ENCODE peak calls at places on chromosomes 3 and 15, in ten cellular contexts. K is A549, F is kidney epithelial cell, O is pancreas, E is left ventricle myocardium inferior, B is Panc1, J is breast epithelium, L is IMR-90, I is psoas muscle, T is transverse colon. U is an unnamed sample.

GRCh38 chr3:35936571-35936970 is 297.2 kb downstream of the ARPP21 start:
- DNase-seq in K (no peak), F (no peak), O (no peak), E (no peak), B (no peak), J (no peak), L (peak; percentile 57), I (no peak), T (no peak), U (no peak)

GRCh38 chr3:82353281-82354171 is 592.1 kb upstream of the GBE1 start:
- DNase-seq in K (no peak), F (no peak), O (no peak), E (no peak), B (no peak), J (no peak), L (no peak), I (no peak), T (no peak), U (no peak)

GRCh38 chr3:43996379-43997301 is 245.0 kb upstream of the TOPAZ1 start:
- DNase-seq in K (peak; percentile 36), F (no peak), O (peak; percentile 35), E (no peak), B (no peak), J (no peak), L (no peak), I (no peak), T (no peak), U (peak; percentile 71)

GRCh38 chr3:179068779-179069530 is 2.7 kb downstream of the ZMAT3 start:
- DNase-seq in K (peak; percentile 30), F (no peak), O (no peak), E (no peak), B (no peak), J (no peak), L (peak; percentile 40), I (no peak), T (peak; percentile 19), U (no peak)

GRCh38 chr3:119148493-119149180 is 2.7 kb downstream of the TEX55 start:
- DNase-seq in K (no peak), F (no peak), O (no peak), E (no peak), B (no peak), J (no peak), L (peak; percentile 79), I (no peak), T (no peak), U (no peak)

GRCh38 chr15:55588070-55588817 is at the start of gene PYGO1:
- DNase-seq in K (peak; percentile 69), F (no peak), O (peak; percentile 62), E (peak; percentile 61), B (no peak), J (no peak), L (peak; percentile 62), I (peak; percentile 83), T (peak; percentile 19), U (peak; percentile 86)

GRCh38 chr3:72888546-72889309 is 882 bp downstream of the GXYLT2 start:
- DNase-seq in K (peak; percentile 43), F (no peak), O (no peak), E (no peak), B (no peak), J (no peak), L (peak; percentile 42), I (no peak), T (peak; percentile 39), U (no peak)

GRCh38 chr15:36810656-36811449 is 231.4 kb downstream of the CDIN1 start:
- DNase-seq in K (no peak), F (no peak), O (no peak), E (no peak), B (peak; percentile 8), J (no peak), L (no peak), I (no peak), T (no peak), U (no peak)

GRCh38 chr15:89161666-89162065 is 59.7 kb downstream of the RLBP1 start:
- DNase-seq in K (no peak), F (no peak), O (no peak), E (no peak), B (no peak), J (no peak), L (no peak), I (no peak), T (no peak), U (no peak)

GRCh38 chr15:52191207-52191606 is at the start of gene GNB5:
- DNase-seq in K (no peak), F (no peak), O (no peak), E (no peak), B (no peak), J (no peak), L (no peak), I (no peak), T (no peak), U (no peak)

GRCh38 chr3:134027631-134028030 is 2.1 kb downstream of the SLCO2A1 start:
- DNase-seq in K (no peak), F (no peak), O (no peak), E (no peak), B (no peak), J (no peak), L (no peak), I (no peak), T (no peak), U (no peak)

GRCh38 chr3:157248590-157249425 is 88.9 kb upstream of the CCNL1 start:
- DNase-seq in K (peak; percentile 10), F (peak; percentile 76), O (peak; percentile 55), E (peak; percentile 22), B (peak; percentile 33), J (no peak), L (peak; percentile 94), I (no peak), T (no peak), U (no peak)

GRCh38 chr15:58987501-58988010 is at the start of gene RNF111:
- DNase-seq in K (peak; percentile 98), F (peak; percentile 95), O (peak; percentile 82), E (peak; percentile 90), B (peak; percentile 87), J (peak; percentile 87), L (peak; percentile 97), I (peak; percentile 90), T (peak; percentile 93), U (peak; percentile 91)
- TF ChIP-seq CTCF in K (no peak), F (no peak), O (no peak), E (no peak), B (no peak), J (peak; percentile 16), L (no peak), I (no peak), T (no peak), U (no peak)

DNA sequence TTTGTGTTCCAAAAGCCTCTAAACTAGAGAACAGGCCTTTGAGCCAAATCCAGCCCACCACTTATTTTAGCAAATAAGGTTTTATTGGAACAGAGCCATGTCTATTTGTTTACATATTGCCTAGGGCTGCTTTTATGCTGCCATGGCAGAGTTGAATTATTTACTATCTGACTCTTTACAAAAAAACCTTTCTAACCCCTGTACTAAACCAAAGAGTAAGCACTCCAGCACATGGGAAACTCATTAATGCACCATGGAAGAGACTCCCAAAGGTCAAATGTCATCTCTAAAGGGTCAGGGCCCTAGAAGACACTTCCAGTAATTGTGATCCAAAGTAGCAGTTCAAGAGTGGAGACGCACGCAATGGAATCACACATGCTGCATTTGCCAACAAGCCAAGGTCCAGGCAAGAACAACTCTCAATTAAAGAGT is 22.3 kb downstream of the OSBPL10 start:
- DNase-seq in K (no peak), F (no peak), O (no peak), E (no peak), B (no peak), J (no peak), L (no peak), I (no peak), T (no peak), U (no peak)
- H3K4me3 ChIP-seq in K (no peak overlapping the region), F (no peak overlapping the region), O (no peak overlapping the region), E (peak overlapping the region; percentile 53), B (no peak overlapping the region), J (no peak overlapping the region), L (no peak overlapping the region), I (no peak overlapping the region), T (no peak overlapping the region), U (no peak overlapping the region)

DNA sequence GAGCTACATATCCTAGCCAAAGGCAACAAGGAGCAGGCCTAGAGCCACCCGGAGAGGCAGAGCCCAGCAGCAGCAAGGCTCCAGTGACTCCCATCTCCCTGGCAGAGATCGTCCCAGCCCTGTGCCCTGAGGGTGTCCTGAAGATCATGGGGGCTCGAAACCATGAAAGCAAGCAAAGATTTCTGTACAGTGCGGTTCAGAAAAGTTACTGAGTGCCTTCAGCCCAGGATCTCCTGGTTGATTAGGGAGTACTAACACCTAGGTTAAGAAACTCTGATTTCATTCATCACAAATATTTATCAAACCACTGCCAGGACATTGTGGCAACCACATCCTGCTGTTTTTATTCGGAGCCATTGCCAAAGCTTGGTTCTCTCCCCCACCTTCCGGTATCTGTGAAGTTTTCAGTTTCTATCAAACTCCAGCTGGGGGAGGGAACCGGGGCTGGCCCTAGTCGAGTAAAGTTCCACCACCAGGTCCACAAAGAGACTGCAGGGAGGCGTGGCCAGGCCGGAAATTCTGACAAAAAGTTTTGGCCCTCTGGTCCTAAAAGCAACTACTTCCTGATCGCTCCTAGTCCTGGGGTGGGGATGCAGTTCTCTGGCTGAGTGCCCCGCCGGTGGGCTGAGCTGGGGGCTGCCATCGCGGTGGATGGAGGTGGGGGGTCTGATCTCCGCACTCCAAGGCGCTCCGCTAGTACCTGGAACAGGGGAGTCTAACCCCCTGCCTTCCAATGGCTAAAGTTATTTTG is 1.2 kb downstream of the RAB43 start:
- DNase-seq in K (peak; percentile 89), F (peak; percentile 69), O (peak; percentile 84), E (peak; percentile 84), B (peak; percentile 28), J (peak; percentile 85), L (peak; percentile 86), I (peak; percentile 89), T (peak; percentile 93), U (peak; percentile 93)
- TF ChIP-seq CTCF in K (no peak), F (peak; percentile 20), O (no peak), E (peak; percentile 53), B (no peak), J (peak; percentile 64), L (peak; percentile 9), I (peak; percentile 35), T (peak; percentile 39), U (peak; percentile 36)

GRCh38 chr15:73922186-73923151 is 3.8 kb upstream of the LOXL1 start:
- DNase-seq in K (no peak), F (no peak), O (no peak), E (peak; percentile 30), B (no peak), J (no peak), L (peak; percentile 70), I (no peak), T (no peak), U (no peak)

GRCh38 chr15:73921257-73921890 is 4.9 kb upstream of the LOXL1 start:
- DNase-seq in K (no peak), F (no peak), O (no peak), E (peak; percentile 81), B (no peak), J (no peak), L (no peak), I (no peak), T (no peak), U (no peak)

GRCh38 chr15:73924258-73924921 is 1.9 kb upstream of the LOXL1 start:
- DNase-seq in K (peak; percentile 17), F (no peak), O (no peak), E (peak; percentile 31), B (no peak), J (no peak), L (peak; percentile 92), I (peak; percentile 55), T (no peak), U (no peak)

GRCh38 chr15:73923156-73923487 is 3.1 kb upstream of the LOXL1 start:
- DNase-seq in K (no peak), F (no peak), O (no peak), E (no peak), B (no peak), J (no peak), L (no peak), I (no peak), T (no peak), U (no peak)

GRCh38 chr15:73923488-73924164 is 2.6 kb upstream of the LOXL1 start:
- DNase-seq in K (no peak), F (no peak), O (no peak), E (peak; percentile 14), B (no peak), J (no peak), L (no peak), I (peak; percentile 23), T (no peak), U (no peak)
- H3K4me3 ChIP-seq in K (no peak overlapping the region), F (no peak overlapping the region), O (no peak overlapping the region), E (no peak overlapping the region), B (no peak overlapping the region), J (no peak overlapping the region), L (no peak overlapping the region), I (no peak overlapping the region), T (no peak overlapping the region), U (no peak overlapping the region)

U was measured in upper lobe of right lung.